ENCODE peak calls at places on chromosomes 4 and X, in eight cellular contexts. G is GM23338; M is kidney; S is OCI-LY7; K is SJSA1; O is CD4-positive, alpha-beta T cell; E is Peyer's patch; Z is PC-3. V is an unnamed sample.

GRCh38 chrX:116204947-116205346 is 34.4 kb downstream of the AGTR2 start:
- DNase-seq in K (peak; percentile 15), E (no peak), S (peak; percentile 0), G (peak; percentile 56), Z (peak; percentile 65), M (no peak), O (no peak), V (no peak)

GRCh38 chr4:105225500-105225899 is 78.8 kb downstream of the TET2 start:
- DNase-seq in K (no peak), M (no peak), E (no peak), S (no peak), G (no peak), O (no peak), Z (no peak), V (no peak)

GRCh38 chrX:120308959-120309872 is 2.0 kb downstream of the TMEM255A start:
- DNase-seq in O (peak; percentile 49), S (peak; percentile 73), K (peak; percentile 9), G (peak; percentile 80), M (peak; percentile 79), Z (peak; percentile 77), E (peak; percentile 69), V (peak; percentile 92)

GRCh38 chr4:2806392-2807355 is 13.8 kb downstream of the SH3BP2 start:
- DNase-seq in G (no peak), O (no peak), S (no peak), M (peak; percentile 90), E (peak; percentile 54), K (no peak), Z (no peak), V (peak; percentile 87)

GRCh38 chr4:20922962-20923361 is 222.7 kb downstream of the PACRGL start:
- DNase-seq in G (no peak), S (no peak), O (no peak), Z (no peak), E (no peak), M (no peak), K (no peak), V (no peak)

GRCh38 chrX:48919360-48919821 is 567 bp upstream of the PIM2 start:
- DNase-seq in G (peak; percentile 63), S (no peak), K (no peak), M (peak; percentile 75), O (peak; percentile 44), Z (no peak), E (no peak), V (no peak)

GRCh38 chr4:74386159-74386558 is 21.2 kb downstream of the EREG start:
- DNase-seq in Z (no peak), G (no peak), E (no peak), O (no peak), M (no peak), S (no peak), K (no peak), V (no peak)

GRCh38 chrX:55451125-55451524 is 802 bp upstream of the MAGEH1 start:
- DNase-seq in K (no peak), O (no peak), S (no peak), G (no peak), M (no peak), Z (no peak), E (no peak), V (no peak)

GRCh38 chr4:130424211-130424610 is 1328.3 kb downstream of the C4orf33 start:
- DNase-seq in Z (no peak), G (no peak), E (no peak), S (no peak), M (no peak), K (no peak), O (no peak), V (no peak)

GRCh38 chr4:2333356-2333841 is 71.5 kb upstream of the MXD4 start:
- DNase-seq in Z (no peak), E (peak; percentile 72), S (no peak), K (no peak), G (no peak), M (peak; percentile 89), O (no peak), V (peak; percentile 79)

GRCh38 chrX:65581661-65582339 is 47.2 kb upstream of the LAS1L start:
- DNase-seq in O (peak; percentile 33), E (peak; percentile 46), M (no peak), G (peak; percentile 82), Z (peak; percentile 85), K (peak; percentile 41), S (peak; percentile 63), V (no peak)

GRCh38 chr4:167903291-167903721 is 189.0 kb upstream of the ANXA10 start:
- DNase-seq in E (no peak), S (no peak), K (peak; percentile 60), M (no peak), Z (peak; percentile 73), O (no peak), G (no peak), V (no peak)

GRCh38 chr4:2141762-2142520 is 82.8 kb downstream of the NAT8L start:
- DNase-seq in G (peak; percentile 58), E (no peak), S (no peak), O (no peak), K (no peak), M (no peak), Z (no peak), V (no peak)

GRCh38 chr4:185589067-185589844 is 53.9 kb upstream of the PDLIM3 start:
- DNase-seq in M (no peak), K (peak; percentile 62), Z (no peak), O (no peak), S (no peak), E (no peak), G (no peak), V (no peak)

GRCh38 chrX:40262641-40263560 is 165.1 kb upstream of the BCOR start:
- DNase-seq in S (no peak), E (no peak), G (no peak), Z (peak; percentile 37), K (peak; percentile 84), M (peak; percentile 85), O (no peak), V (peak; percentile 64)

GRCh38 chr4:6085943-6086628 is 67.9 kb upstream of the C4orf50 start:
- DNase-seq in Z (no peak), E (no peak), O (no peak), S (no peak), K (no peak), G (no peak), M (no peak), V (no peak)

GRCh38 chrX:88982933-88983332 is 235.9 kb downstream of the CPXCR1 start:
- DNase-seq in G (peak; percentile 37), S (no peak), M (no peak), K (no peak), E (no peak), Z (no peak), O (no peak), V (no peak)

GRCh38 chr4:105343523-105343931 is 130.3 kb downstream of the PPA2 start:
- DNase-seq in K (no peak), M (no peak), Z (no peak), S (no peak), O (no peak), E (no peak), G (no peak), V (no peak)

DNA sequence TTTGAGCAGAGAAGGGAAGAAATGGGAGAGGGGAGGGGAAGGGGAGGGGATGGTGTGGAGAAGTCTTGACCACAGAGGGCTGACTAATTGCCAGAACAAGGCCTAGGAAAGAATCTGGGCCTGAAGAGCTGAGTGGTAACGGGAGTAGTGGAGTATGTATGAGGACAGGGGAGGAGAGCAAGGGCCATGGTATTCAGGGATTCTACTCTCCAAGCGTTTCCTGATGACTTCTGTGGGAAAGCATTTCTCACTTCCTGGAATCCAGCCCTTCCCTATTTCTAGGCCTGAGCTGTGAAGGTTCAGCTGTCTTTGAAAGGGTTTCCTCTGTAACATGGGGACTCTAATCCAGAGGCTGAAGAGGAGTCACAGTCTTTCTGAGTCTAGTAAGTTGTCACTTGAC is 19.7 kb upstream of the SOX3 start:
- DNase-seq in S (no peak), M (no peak), K (peak; percentile 19), G (peak; percentile 19), Z (peak; percentile 2), E (no peak), O (no peak), V (no peak)
- H3K27ac ChIP-seq in S (no peak overlapping the region), M (no peak overlapping the region), K (peak overlapping the region; percentile 60), G (no peak overlapping the region), Z (no peak overlapping the region), E (no peak overlapping the region), O (no peak overlapping the region), V (no peak overlapping the region)

GRCh38 chr4:157282019-157282418 is 61.5 kb downstream of the GRIA2 start:
- DNase-seq in E (no peak), K (no peak), Z (no peak), M (no peak), O (no peak), S (no peak), G (no peak), V (no peak)
- H3K27ac ChIP-seq in E (no peak overlapping the region), K (no peak overlapping the region), Z (no peak overlapping the region), M (no peak overlapping the region), O (no peak overlapping the region), S (no peak overlapping the region), G (no peak overlapping the region), V (no peak overlapping the region)

GRCh38 chr4:1041147-1041935 is 29.9 kb downstream of the FGFRL1 start:
- DNase-seq in M (peak; percentile 89), G (no peak), K (peak; percentile 11), O (no peak), E (no peak), Z (peak; percentile 9), S (no peak), V (no peak)

GRCh38 chr4:1040344-1041146 is 29.1 kb downstream of the FGFRL1 start:
- DNase-seq in E (no peak), S (no peak), O (no peak), K (no peak), G (no peak), Z (no peak), M (peak; percentile 72), V (no peak)

GRCh38 chr4:1039493-1040343 is 28.3 kb downstream of the FGFRL1 start:
- DNase-seq in S (no peak), Z (peak; percentile 55), K (no peak), E (no peak), O (no peak), M (no peak), G (no peak), V (no peak)

GRCh38 chr4:1036976-1037810 is 25.8 kb downstream of the FGFRL1 start:
- DNase-seq in M (no peak), E (no peak), S (no peak), G (no peak), O (no peak), K (no peak), Z (no peak), V (no peak)

DNA sequence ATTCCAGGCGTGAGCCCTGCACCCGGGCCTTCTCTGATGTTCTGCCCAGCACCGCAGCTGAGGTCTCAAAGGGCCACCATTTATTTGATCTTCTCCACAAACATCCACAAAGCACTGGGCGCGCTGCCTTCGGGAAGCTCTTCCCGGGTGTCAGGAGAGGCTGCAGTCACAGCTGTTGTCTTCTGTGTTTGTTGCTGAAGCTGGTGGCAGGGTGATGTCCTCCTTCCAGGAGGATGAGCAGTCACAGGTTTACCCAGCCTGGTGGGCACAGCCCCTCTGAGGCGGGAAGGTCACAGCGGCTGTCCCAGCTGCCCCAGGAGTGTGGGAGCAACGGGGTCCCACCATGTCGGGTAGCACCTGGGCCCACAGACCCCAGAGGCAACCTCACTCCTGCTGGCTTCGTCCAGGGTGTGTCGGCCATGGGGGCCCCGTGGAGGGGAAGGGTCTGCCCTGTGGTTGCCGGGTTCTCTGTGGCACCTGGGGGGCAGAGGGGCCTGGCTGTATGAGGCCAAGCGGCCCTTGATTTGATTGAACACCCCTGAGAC is 27.6 kb downstream of the FGFRL1 start:
- DNase-seq in O (no peak), Z (no peak), E (no peak), K (no peak), G (no peak), M (no peak), S (no peak), V (no peak)
- H3K27ac ChIP-seq in O (no peak overlapping the region), Z (no peak overlapping the region), E (no peak overlapping the region), K (no peak overlapping the region), G (no peak overlapping the region), M (no peak overlapping the region), S (no peak overlapping the region), V (no peak overlapping the region)

GRCh38 chr4:165385124-165385523 is 6.3 kb downstream of the CPE start:
- DNase-seq in S (no peak), M (no peak), O (no peak), E (no peak), Z (no peak), K (no peak), G (no peak), V (no peak)
- H3K27ac ChIP-seq in S (no peak overlapping the region), M (no peak overlapping the region), O (no peak overlapping the region), E (no peak overlapping the region), Z (no peak overlapping the region), K (no peak overlapping the region), G (no peak overlapping the region), V (no peak overlapping the region)

V was measured in spleen.